ENCODE peak calls at places on chromosomes 5 and 9, in nine cellular contexts. One of them, this sample, is unnamed. For H3K4me1, the result is how much of the 10 kb centered on the place peaks cover.

GRCh38 chr5:106843812-106844416 is 826.8 kb downstream of the EFNA5 start:
- DNase-seq in aorta: no peak
- DNase-seq in heart left ventricle: no peak
- DNase-seq in small intestine: peak
- DNase-seq in prostate gland: no peak
- DNase-seq in ovary: no peak
- DNase-seq in CD4-positive, alpha-beta memory T cell: no peak
- DNase-seq in neuronal stem cell: no peak
- DNase-seq in heart right ventricle: no peak
- DNase-seq in this sample: no peak

GRCh38 chr5:144915452-144915851 is 744.8 kb downstream of the KCTD16 start:
- DNase-seq in aorta: no peak
- DNase-seq in heart left ventricle: no peak
- DNase-seq in small intestine: no peak
- DNase-seq in prostate gland: no peak
- DNase-seq in ovary: no peak
- DNase-seq in CD4-positive, alpha-beta memory T cell: no peak
- DNase-seq in neuronal stem cell: no peak
- DNase-seq in heart right ventricle: no peak
- DNase-seq in this sample: no peak

GRCh38 chr9:37053684-37054512 is 19.8 kb upstream of the PAX5 start:
- DNase-seq in aorta: no peak
- DNase-seq in heart left ventricle: no peak
- DNase-seq in small intestine: no peak
- DNase-seq in prostate gland: no peak
- DNase-seq in ovary: no peak
- DNase-seq in CD4-positive, alpha-beta memory T cell: no peak
- DNase-seq in neuronal stem cell: no peak
- DNase-seq in heart right ventricle: no peak
- DNase-seq in this sample: no peak

GRCh38 chr5:56023296-56023695 is 28.5 kb upstream of the IL6ST start:
- DNase-seq in aorta: no peak
- DNase-seq in heart left ventricle: no peak
- DNase-seq in small intestine: no peak
- DNase-seq in prostate gland: no peak
- DNase-seq in ovary: no peak
- DNase-seq in CD4-positive, alpha-beta memory T cell: no peak
- DNase-seq in neuronal stem cell: no peak
- DNase-seq in heart right ventricle: no peak
- DNase-seq in this sample: no peak

GRCh38 chr5:138448481-138449398 is 9.9 kb downstream of the REEP2 start:
- DNase-seq in aorta: no peak
- DNase-seq in heart left ventricle: no peak
- DNase-seq in small intestine: no peak
- DNase-seq in prostate gland: no peak
- DNase-seq in ovary: no peak
- DNase-seq in CD4-positive, alpha-beta memory T cell: no peak
- DNase-seq in neuronal stem cell: no peak
- DNase-seq in heart right ventricle: no peak
- DNase-seq in this sample: peak

GRCh38 chr5:90967443-90967842 is 408.8 kb downstream of the ADGRV1 start:
- DNase-seq in aorta: no peak
- DNase-seq in heart left ventricle: no peak
- DNase-seq in small intestine: no peak
- DNase-seq in prostate gland: no peak
- DNase-seq in ovary: no peak
- DNase-seq in CD4-positive, alpha-beta memory T cell: no peak
- DNase-seq in neuronal stem cell: no peak
- DNase-seq in heart right ventricle: no peak
- DNase-seq in this sample: no peak

GRCh38 chr5:38167562-38167996 is 90.8 kb upstream of the EGFLAM start:
- DNase-seq in aorta: no peak
- DNase-seq in heart left ventricle: peak
- DNase-seq in small intestine: no peak
- DNase-seq in prostate gland: peak
- DNase-seq in ovary: no peak
- DNase-seq in CD4-positive, alpha-beta memory T cell: no peak
- DNase-seq in neuronal stem cell: no peak
- DNase-seq in heart right ventricle: peak
- DNase-seq in this sample: no peak

GRCh38 chr9:107810493-107810931 is 320.9 kb upstream of the KLF4 start:
- DNase-seq in aorta: no peak
- DNase-seq in heart left ventricle: no peak
- DNase-seq in small intestine: no peak
- DNase-seq in prostate gland: no peak
- DNase-seq in ovary: no peak
- DNase-seq in CD4-positive, alpha-beta memory T cell: no peak
- DNase-seq in neuronal stem cell: no peak
- DNase-seq in heart right ventricle: no peak
- DNase-seq in this sample: peak

GRCh38 chr5:95808686-95809413 is 13.7 kb downstream of the GLRX start:
- DNase-seq in aorta: peak
- DNase-seq in heart left ventricle: peak
- DNase-seq in small intestine: no peak
- DNase-seq in prostate gland: no peak
- DNase-seq in ovary: peak
- DNase-seq in CD4-positive, alpha-beta memory T cell: peak
- DNase-seq in neuronal stem cell: no peak
- DNase-seq in heart right ventricle: peak
- DNase-seq in this sample: peak

GRCh38 chr9:116547729-116548426 is 139.2 kb upstream of the TRIM32 start:
- DNase-seq in aorta: no peak
- DNase-seq in heart left ventricle: no peak
- DNase-seq in small intestine: peak
- DNase-seq in prostate gland: no peak
- DNase-seq in ovary: no peak
- DNase-seq in CD4-positive, alpha-beta memory T cell: no peak
- DNase-seq in neuronal stem cell: no peak
- DNase-seq in heart right ventricle: no peak
- DNase-seq in this sample: no peak
- H3K4me1 ChIP-seq in aorta: under half
- H3K4me1 ChIP-seq in heart left ventricle: under half
- H3K4me1 ChIP-seq in small intestine: under half
- H3K4me1 ChIP-seq in prostate gland: under half
- H3K4me1 ChIP-seq in ovary: under half
- H3K4me1 ChIP-seq in CD4-positive, alpha-beta memory T cell: under half
- H3K4me1 ChIP-seq in neuronal stem cell: under half
- H3K4me1 ChIP-seq in heart right ventricle: under half
- H3K4me1 ChIP-seq in this sample: half or more

GRCh38 chr5:109693535-109694152 is 3.9 kb downstream of the MAN2A1 start:
- DNase-seq in aorta: no peak
- DNase-seq in heart left ventricle: no peak
- DNase-seq in small intestine: no peak
- DNase-seq in prostate gland: no peak
- DNase-seq in ovary: no peak
- DNase-seq in CD4-positive, alpha-beta memory T cell: no peak
- DNase-seq in neuronal stem cell: no peak
- DNase-seq in heart right ventricle: no peak
- DNase-seq in this sample: peak

GRCh38 chr5:109697339-109697738 is 7.6 kb downstream of the MAN2A1 start:
- DNase-seq in aorta: no peak
- DNase-seq in heart left ventricle: no peak
- DNase-seq in small intestine: no peak
- DNase-seq in prostate gland: no peak
- DNase-seq in ovary: no peak
- DNase-seq in CD4-positive, alpha-beta memory T cell: no peak
- DNase-seq in neuronal stem cell: no peak
- DNase-seq in heart right ventricle: no peak
- DNase-seq in this sample: no peak

GRCh38 chr5:109694451-109694891 is 4.7 kb downstream of the MAN2A1 start:
- DNase-seq in aorta: no peak
- DNase-seq in heart left ventricle: no peak
- DNase-seq in small intestine: peak
- DNase-seq in prostate gland: no peak
- DNase-seq in ovary: no peak
- DNase-seq in CD4-positive, alpha-beta memory T cell: no peak
- DNase-seq in neuronal stem cell: no peak
- DNase-seq in heart right ventricle: no peak
- DNase-seq in this sample: peak

GRCh38 chr5:109692852-109693251 is 3.1 kb downstream of the MAN2A1 start:
- DNase-seq in aorta: no peak
- DNase-seq in heart left ventricle: no peak
- DNase-seq in small intestine: no peak
- DNase-seq in prostate gland: no peak
- DNase-seq in ovary: no peak
- DNase-seq in CD4-positive, alpha-beta memory T cell: no peak
- DNase-seq in neuronal stem cell: no peak
- DNase-seq in heart right ventricle: no peak
- DNase-seq in this sample: no peak

GRCh38 chr5:109695005-109695926 is 5.5 kb downstream of the MAN2A1 start:
- DNase-seq in aorta: no peak
- DNase-seq in heart left ventricle: no peak
- DNase-seq in small intestine: no peak
- DNase-seq in prostate gland: no peak
- DNase-seq in ovary: no peak
- DNase-seq in CD4-positive, alpha-beta memory T cell: no peak
- DNase-seq in neuronal stem cell: no peak
- DNase-seq in heart right ventricle: no peak
- DNase-seq in this sample: no peak
- H3K4me1 ChIP-seq in aorta: under half
- H3K4me1 ChIP-seq in heart left ventricle: half or more
- H3K4me1 ChIP-seq in small intestine: under half
- H3K4me1 ChIP-seq in prostate gland: under half
- H3K4me1 ChIP-seq in ovary: under half
- H3K4me1 ChIP-seq in CD4-positive, alpha-beta memory T cell: half or more
- H3K4me1 ChIP-seq in neuronal stem cell: under half
- H3K4me1 ChIP-seq in heart right ventricle: half or more
- H3K4me1 ChIP-seq in this sample: under half

DNA sequence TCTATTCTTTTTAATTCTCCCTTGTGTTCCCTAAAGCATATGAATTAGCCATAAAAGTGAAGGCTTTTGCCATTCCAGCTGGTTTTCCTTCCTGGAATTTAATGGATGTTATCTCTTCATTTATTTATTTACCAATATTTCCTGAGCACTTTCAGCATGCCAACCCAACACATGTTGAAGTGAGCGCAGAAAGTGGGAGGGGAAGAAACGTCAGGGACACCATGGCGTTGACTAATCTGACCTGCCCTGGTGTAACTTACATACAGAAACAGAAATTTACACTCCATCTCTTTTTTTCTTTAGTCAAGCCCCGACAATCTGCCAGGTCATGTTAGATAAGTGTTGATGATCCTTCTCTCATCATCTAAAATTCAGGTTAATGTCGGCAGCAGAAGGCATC is 247.5 kb downstream of the PCSK5 start:
- DNase-seq in aorta: no peak
- DNase-seq in heart left ventricle: no peak
- DNase-seq in small intestine: no peak
- DNase-seq in prostate gland: no peak
- DNase-seq in ovary: no peak
- DNase-seq in CD4-positive, alpha-beta memory T cell: no peak
- DNase-seq in neuronal stem cell: no peak
- DNase-seq in heart right ventricle: no peak
- DNase-seq in this sample: no peak
- H3K4me1 ChIP-seq in aorta: under half
- H3K4me1 ChIP-seq in heart left ventricle: under half
- H3K4me1 ChIP-seq in small intestine: under half
- H3K4me1 ChIP-seq in prostate gland: under half
- H3K4me1 ChIP-seq in ovary: under half
- H3K4me1 ChIP-seq in CD4-positive, alpha-beta memory T cell: under half
- H3K4me1 ChIP-seq in neuronal stem cell: under half
- H3K4me1 ChIP-seq in heart right ventricle: under half
- H3K4me1 ChIP-seq in this sample: under half

DNA sequence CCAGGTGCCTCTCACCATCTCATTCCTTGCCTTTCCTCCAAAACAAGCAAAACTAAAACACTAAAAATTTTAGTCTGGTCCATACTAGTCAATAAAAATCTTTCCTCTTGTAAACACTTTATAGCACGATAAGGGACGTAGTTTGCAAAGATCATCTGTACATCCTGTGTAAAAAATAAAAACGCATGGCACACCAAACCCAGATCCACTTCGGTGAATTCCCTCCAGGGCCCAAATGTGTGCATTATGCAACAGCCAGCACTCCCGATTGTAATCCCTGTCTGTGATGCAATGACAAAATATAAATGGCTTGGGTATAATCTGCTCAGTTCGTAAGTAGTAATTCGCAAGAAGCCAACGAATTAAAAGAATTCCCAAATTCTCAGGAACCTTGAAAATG is 1.4 kb downstream of the FAM169A start:
- DNase-seq in aorta: no peak
- DNase-seq in heart left ventricle: no peak
- DNase-seq in small intestine: no peak
- DNase-seq in prostate gland: no peak
- DNase-seq in ovary: no peak
- DNase-seq in CD4-positive, alpha-beta memory T cell: no peak
- DNase-seq in neuronal stem cell: no peak
- DNase-seq in heart right ventricle: no peak
- DNase-seq in this sample: no peak
- H3K4me1 ChIP-seq in aorta: under half
- H3K4me1 ChIP-seq in heart left ventricle: under half
- H3K4me1 ChIP-seq in small intestine: under half
- H3K4me1 ChIP-seq in prostate gland: under half
- H3K4me1 ChIP-seq in ovary: under half
- H3K4me1 ChIP-seq in CD4-positive, alpha-beta memory T cell: under half
- H3K4me1 ChIP-seq in neuronal stem cell: under half
- H3K4me1 ChIP-seq in heart right ventricle: under half
- H3K4me1 ChIP-seq in this sample: under half

GRCh38 chr5:156865427-156865826 is 15.3 kb downstream of the PPP1R2B start:
- DNase-seq in aorta: no peak
- DNase-seq in heart left ventricle: no peak
- DNase-seq in small intestine: no peak
- DNase-seq in prostate gland: no peak
- DNase-seq in ovary: no peak
- DNase-seq in CD4-positive, alpha-beta memory T cell: no peak
- DNase-seq in neuronal stem cell: no peak
- DNase-seq in heart right ventricle: no peak
- DNase-seq in this sample: no peak

GRCh38 chr5:156871212-156871611 is 21.1 kb downstream of the PPP1R2B start:
- DNase-seq in aorta: no peak
- DNase-seq in heart left ventricle: no peak
- DNase-seq in small intestine: no peak
- DNase-seq in prostate gland: no peak
- DNase-seq in ovary: no peak
- DNase-seq in CD4-positive, alpha-beta memory T cell: no peak
- DNase-seq in neuronal stem cell: no peak
- DNase-seq in heart right ventricle: no peak
- DNase-seq in this sample: no peak

DNA sequence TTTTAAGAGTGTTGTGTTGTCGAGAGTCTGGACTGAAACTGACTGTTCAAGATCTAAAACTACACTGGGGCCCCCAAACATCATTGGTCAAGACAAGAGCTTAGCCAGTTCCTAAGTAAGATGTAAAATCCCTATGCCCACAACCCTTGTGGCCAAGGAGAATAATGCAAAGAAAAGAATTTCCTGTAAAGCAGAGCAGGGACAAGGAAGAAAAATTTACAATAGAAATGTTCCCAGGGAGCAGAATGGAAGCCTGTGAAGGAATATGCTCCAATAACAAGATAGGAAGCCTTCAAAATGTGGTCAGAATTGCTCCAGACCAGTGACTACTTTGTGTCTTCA is 20.4 kb downstream of the PPP1R2B start:
- DNase-seq in aorta: no peak
- DNase-seq in heart left ventricle: no peak
- DNase-seq in small intestine: no peak
- DNase-seq in prostate gland: no peak
- DNase-seq in ovary: no peak
- DNase-seq in CD4-positive, alpha-beta memory T cell: no peak
- DNase-seq in neuronal stem cell: no peak
- DNase-seq in heart right ventricle: no peak
- DNase-seq in this sample: no peak
- H3K4me1 ChIP-seq in aorta: under half
- H3K4me1 ChIP-seq in heart left ventricle: under half
- H3K4me1 ChIP-seq in small intestine: under half
- H3K4me1 ChIP-seq in prostate gland: under half
- H3K4me1 ChIP-seq in ovary: under half
- H3K4me1 ChIP-seq in CD4-positive, alpha-beta memory T cell: under half
- H3K4me1 ChIP-seq in neuronal stem cell: under half
- H3K4me1 ChIP-seq in heart right ventricle: under half
- H3K4me1 ChIP-seq in this sample: under half

This sample was measured in GM23248.